ENCODE peak calls at places on chromosomes 6 and 20, in four cellular contexts. A is A549, I is activated B cell treated with CpG ODN at 0.5 μM for 24 hours, E is GM20000. D is an unnamed sample.
A peak's percentile ranks its signal among the peaks of the same experiment; 100 is the strongest.

GRCh38 chr20:49386848-49387605 is 95.4 kb downstream of the KCNB1 start:
- DNase-seq in A (no peak), I (no peak), E (no peak), D (no peak)

GRCh38 chr6:118198746-118199145 is 291.7 kb downstream of the SLC35F1 start:
- DNase-seq in A (no peak), I (no peak), E (no peak), D (no peak)

GRCh38 chr6:37558158-37558557 is 58.5 kb upstream of the CCDC167 start:
- DNase-seq in A (no peak), I (no peak), E (no peak), D (no peak)

GRCh38 chr20:24109008-24109407 is 120.4 kb upstream of the GGTLC1 start:
- DNase-seq in A (no peak), I (no peak), E (no peak), D (no peak)

GRCh38 chr20:63980317-63980805 is 571 bp upstream of the PRPF6 start:
- DNase-seq in A (no peak), I (no peak), E (no peak), D (no peak)

GRCh38 chr6:142187209-142187608 is 40.1 kb downstream of the VTA1 start:
- DNase-seq in A (no peak), I (no peak), E (no peak), D (no peak)

GRCh38 chr20:1012359-1013168 is 10.5 kb upstream of the RSPO4 start:
- DNase-seq in A (no peak), I (no peak), E (no peak), D (no peak)

GRCh38 chr20:48100483-48100882 is 315.2 kb upstream of the SULF2 start:
- DNase-seq in A (no peak), I (no peak), E (no peak), D (no peak)

GRCh38 chr6:141587482-141588266 is 545.1 kb upstream of the GJE1 start:
- DNase-seq in A (no peak), I (no peak), E (no peak), D (no peak)

GRCh38 chr20:584375-585301 is 25.5 kb downstream of the TCF15 start:
- DNase-seq in A (no peak), I (no peak), E (no peak), D (no peak)

GRCh38 chr6:116511424-116512131 is at the start of gene CALHM5:
- DNase-seq in A (peak; percentile 10), I (no peak), E (no peak), D (no peak)

GRCh38 chr6:130050230-130050629 is 31.8 kb downstream of the L3MBTL3 start:
- DNase-seq in A (no peak), I (no peak), E (no peak), D (no peak)

GRCh38 chr6:170114187-170114945 is 176.5 kb downstream of the DLL1 start:
- DNase-seq in A (no peak), I (no peak), E (no peak), D (no peak)

GRCh38 chr20:35093245-35093884 is 758 bp upstream of the TRPC4AP start:
- DNase-seq in A (peak; percentile 47), I (no peak), E (no peak), D (no peak)

GRCh38 chr20:4090756-4091331 is 75.5 kb upstream of the RNF24 start:
- DNase-seq in A (peak; percentile 31), I (no peak), E (no peak), D (no peak)

GRCh38 chr6:156699017-156699421 is 78.2 kb upstream of the ARID1B start:
- DNase-seq in A (peak; percentile 7), I (no peak), E (no peak), D (no peak)

GRCh38 chr20:57211949-57212889 is 54.2 kb downstream of the BMP7 start:
- DNase-seq in A (peak; percentile 89), I (no peak), E (no peak), D (no peak)

GRCh38 chr6:116564921-116565872 is 6.1 kb upstream of the RWDD1 start:
- DNase-seq in A (no peak), I (no peak), E (no peak), D (no peak)

GRCh38 chr6:116561377-116562018 is 7.9 kb downstream of the CALHM4 start:
- DNase-seq in A (peak; percentile 9), I (peak; percentile 37), E (peak; percentile 66), D (no peak)

GRCh38 chr20:41175727-41176330 is 38.5 kb downstream of the PLCG1 start:
- DNase-seq in A (no peak), I (no peak), E (no peak), D (no peak)

GRCh38 chr20:34268851-34269668 is 27.8 kb downstream of the ASIP start:
- DNase-seq in A (no peak), I (peak; percentile 25), E (peak; percentile 38), D (no peak)

GRCh38 chr6:14278436-14278835 is 160.9 kb downstream of the CD83 start:
- DNase-seq in A (no peak), I (no peak), E (no peak), D (no peak)

GRCh38 chr6:34792605-34793500 is 970 bp downstream of the BLTP3A start:
- DNase-seq in A (peak; percentile 32), I (no peak), E (peak; percentile 60), D (no peak)

GRCh38 chr6:143592335-143592734 is 80.8 kb upstream of the FUCA2 start:
- DNase-seq in A (peak; percentile 3), I (no peak), E (no peak), D (no peak)

GRCh38 chr6:165676435-165677068 is 13.5 kb upstream of the PDE10A start:
- DNase-seq in A (no peak), I (no peak), E (no peak), D (no peak)

GRCh38 chr6:38185244-38185643 is 365.7 kb downstream of the ZFAND3 start:
- DNase-seq in A (no peak), I (no peak), E (no peak), D (no peak)

GRCh38 chr20:59390437-59390836 is 90.0 kb downstream of the EDN3 start:
- DNase-seq in A (no peak), I (no peak), E (no peak), D (no peak)

GRCh38 chr20:50701055-50701963 is 10.0 kb upstream of the RIPOR3 start:
- DNase-seq in A (no peak), I (no peak), E (no peak), D (no peak)

GRCh38 chr6:41598670-41599014 is 39.6 kb upstream of the MDFI start:
- DNase-seq in A (no peak), I (no peak), E (no peak), D (no peak)
- TF ChIP-seq CTCF in A (no peak), I (no peak), E (no peak), D (no peak)

DNA sequence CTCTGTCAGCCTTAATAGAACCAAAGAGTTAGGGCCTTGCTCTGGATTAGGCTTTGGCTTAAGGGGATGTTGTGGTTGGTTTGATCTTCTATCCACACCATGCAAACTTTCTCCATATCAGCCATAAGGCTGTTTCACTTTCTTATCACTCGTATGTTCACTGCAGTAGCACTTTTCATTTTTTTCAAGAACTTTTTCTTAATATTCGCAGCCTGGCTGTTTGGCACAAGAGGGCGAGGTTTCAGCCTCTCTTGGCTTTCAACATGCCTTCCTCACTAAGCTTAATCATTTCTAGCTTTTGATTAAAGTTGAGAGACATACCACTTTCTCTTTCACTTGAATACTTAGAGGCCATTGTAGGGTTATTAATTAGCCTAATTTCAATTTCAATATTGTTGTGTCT is 193.1 kb downstream of the NRN1 start:
- DNase-seq in A (no peak), I (no peak), E (no peak), D (no peak)
- TF ChIP-seq CTCF in A (no peak), I (no peak), E (no peak), D (no peak)

DNA sequence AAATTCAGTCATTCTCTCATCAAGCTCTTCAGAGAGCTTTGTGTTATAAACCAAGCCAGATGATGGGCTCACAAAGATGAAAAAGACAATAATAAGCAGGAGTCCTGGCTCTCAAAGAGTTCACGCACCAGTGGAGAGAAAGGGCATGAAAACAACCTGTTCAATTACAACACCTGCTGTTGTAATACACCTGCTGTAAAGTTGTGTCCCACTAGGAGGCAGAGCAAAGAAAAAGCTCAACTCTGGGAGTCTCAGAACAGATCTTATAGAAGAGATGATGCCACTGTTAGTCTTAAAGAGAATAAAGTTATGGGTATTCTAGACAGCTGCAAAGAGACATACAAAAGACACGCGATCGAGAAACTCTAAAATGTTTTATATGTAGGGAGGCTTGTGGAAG is 100.6 kb downstream of the DCDC2 start:
- DNase-seq in A (no peak), I (no peak), E (no peak), D (no peak)
- TF ChIP-seq CTCF in A (no peak), I (no peak), E (no peak), D (no peak)

GRCh38 chr6:21597706-21598273 is 4.2 kb downstream of the SOX4 start:
- DNase-seq in A (no peak), I (no peak), E (peak; percentile 40), D (no peak)

GRCh38 chr6:21595951-21596378 is 2.4 kb downstream of the SOX4 start:
- DNase-seq in A (no peak), I (peak; percentile 22), E (no peak), D (no peak)

GRCh38 chr6:21595265-21595950 is 1.9 kb downstream of the SOX4 start:
- DNase-seq in A (no peak), I (peak; percentile 40), E (peak; percentile 68), D (no peak)

GRCh38 chr6:21597243-21597682 is 3.7 kb downstream of the SOX4 start:
- DNase-seq in A (no peak), I (no peak), E (no peak), D (no peak)

DNA sequence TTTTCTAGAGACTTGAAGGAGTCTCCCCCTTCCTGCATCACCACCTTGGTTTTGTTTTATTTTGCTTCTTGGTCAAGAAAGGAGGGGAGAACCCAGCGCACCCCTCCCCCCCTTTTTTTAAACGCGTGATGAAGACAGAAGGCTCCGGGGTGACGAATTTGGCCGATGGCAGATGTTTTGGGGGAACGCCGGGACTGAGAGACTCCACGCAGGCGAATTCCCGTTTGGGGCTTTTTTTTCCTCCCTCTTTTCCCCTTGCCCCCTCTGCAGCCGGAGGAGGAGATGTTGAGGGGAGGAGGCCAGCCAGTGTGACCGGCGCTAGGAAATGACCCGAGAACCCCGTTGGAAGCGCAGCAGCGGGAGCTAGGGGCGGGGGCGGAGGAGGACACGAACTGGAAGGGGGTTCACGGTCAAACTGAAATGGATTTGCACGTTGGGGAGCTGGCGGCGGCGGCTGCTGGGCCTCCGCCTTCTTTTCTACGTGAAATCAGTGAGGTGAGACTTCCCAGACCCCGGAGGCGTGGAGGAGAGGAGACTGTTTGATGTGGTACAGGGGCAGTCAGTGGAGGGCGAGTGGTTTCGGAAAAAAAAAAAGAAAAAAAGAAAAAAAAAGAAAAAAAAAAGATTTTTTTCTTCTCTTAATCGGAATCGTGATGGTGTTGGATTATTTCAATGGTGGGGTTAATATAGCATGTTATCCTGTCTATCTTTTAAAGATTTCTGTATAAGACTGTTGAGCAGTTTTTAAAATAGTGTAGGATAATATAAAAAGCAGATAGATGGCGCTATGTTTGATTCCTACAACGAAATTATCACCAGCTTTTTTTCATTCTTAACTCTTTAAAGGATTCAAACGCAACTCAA is 3.1 kb downstream of the SOX4 start:
- DNase-seq in A (peak; percentile 33), I (peak; percentile 27), E (peak; percentile 56), D (no peak)
- TF ChIP-seq CTCF in A (peak; percentile 68), I (no peak), E (peak; percentile 3), D (peak; percentile 48)

D was measured in D721Med.